ENCODE peak calls at places on chromosomes 1 and 21, in eight cellular contexts. One of them, this sample, is unnamed. For H3K36me3, the result is how much of the 10 kb centered on the place peaks cover.

GRCh38 chr1:62321438-62321837 is 2.2 kb upstream of the KANK4 start:
- DNase-seq in endothelial cell of umbilical vein: no peak
- DNase-seq in neural progenitor cell: no peak
- DNase-seq in IMR-90: peak
- DNase-seq in neuronal stem cell: no peak
- DNase-seq in GM23248: peak
- DNase-seq in mesendoderm: peak
- DNase-seq in endodermal cell: no peak
- DNase-seq in this sample: no peak

GRCh38 chr21:33230518-33231324 is 983 bp downstream of the IFNAR2 start:
- DNase-seq in neuronal stem cell: peak
- DNase-seq in mesendoderm: peak
- DNase-seq in neural progenitor cell: peak
- DNase-seq in endodermal cell: peak
- DNase-seq in endothelial cell of umbilical vein: peak
- DNase-seq in IMR-90: peak
- DNase-seq in GM23248: peak
- DNase-seq in this sample: peak

GRCh38 chr1:223198628-223198965 is 55.5 kb upstream of the TLR5 start:
- DNase-seq in endodermal cell: no peak
- DNase-seq in endothelial cell of umbilical vein: no peak
- DNase-seq in mesendoderm: no peak
- DNase-seq in GM23248: no peak
- DNase-seq in neuronal stem cell: no peak
- DNase-seq in neural progenitor cell: no peak
- DNase-seq in IMR-90: no peak
- DNase-seq in this sample: no peak

GRCh38 chr1:53182111-53182593 is 14.5 kb upstream of the CPT2 start:
- DNase-seq in endodermal cell: peak
- DNase-seq in neuronal stem cell: peak
- DNase-seq in endothelial cell of umbilical vein: peak
- DNase-seq in IMR-90: peak
- DNase-seq in neural progenitor cell: peak
- DNase-seq in GM23248: peak
- DNase-seq in mesendoderm: peak
- DNase-seq in this sample: peak

GRCh38 chr1:17119076-17119743 is at the start of gene PADI2:
- DNase-seq in mesendoderm: peak
- DNase-seq in neuronal stem cell: peak
- DNase-seq in GM23248: peak
- DNase-seq in endothelial cell of umbilical vein: peak
- DNase-seq in IMR-90: peak
- DNase-seq in neural progenitor cell: peak
- DNase-seq in endodermal cell: peak
- DNase-seq in this sample: peak

GRCh38 chr1:33931115-33931475 is 67.2 kb downstream of the HMGB4 start:
- DNase-seq in endodermal cell: no peak
- DNase-seq in IMR-90: no peak
- DNase-seq in neural progenitor cell: no peak
- DNase-seq in mesendoderm: no peak
- DNase-seq in GM23248: no peak
- DNase-seq in neuronal stem cell: no peak
- DNase-seq in endothelial cell of umbilical vein: no peak
- DNase-seq in this sample: no peak

GRCh38 chr1:231206856-231207255 is 34.2 kb upstream of the GNPAT start:
- DNase-seq in endothelial cell of umbilical vein: no peak
- DNase-seq in endodermal cell: no peak
- DNase-seq in GM23248: no peak
- DNase-seq in neural progenitor cell: peak
- DNase-seq in IMR-90: no peak
- DNase-seq in neuronal stem cell: no peak
- DNase-seq in mesendoderm: no peak
- DNase-seq in this sample: no peak

GRCh38 chr1:207050768-207051614 is at the start of gene YOD1:
- DNase-seq in IMR-90: peak
- DNase-seq in mesendoderm: peak
- DNase-seq in endothelial cell of umbilical vein: peak
- DNase-seq in GM23248: peak
- DNase-seq in endodermal cell: peak
- DNase-seq in neural progenitor cell: peak
- DNase-seq in neuronal stem cell: peak
- DNase-seq in this sample: peak

GRCh38 chr1:59061876-59062275 is 235.0 kb upstream of the FGGY start:
- DNase-seq in neuronal stem cell: no peak
- DNase-seq in IMR-90: peak
- DNase-seq in GM23248: peak
- DNase-seq in mesendoderm: peak
- DNase-seq in neural progenitor cell: no peak
- DNase-seq in endothelial cell of umbilical vein: peak
- DNase-seq in endodermal cell: no peak
- DNase-seq in this sample: no peak

GRCh38 chr1:162230096-162230495 is 146.6 kb downstream of the SPATA46 start:
- DNase-seq in IMR-90: no peak
- DNase-seq in mesendoderm: peak
- DNase-seq in endodermal cell: peak
- DNase-seq in neural progenitor cell: peak
- DNase-seq in GM23248: peak
- DNase-seq in endothelial cell of umbilical vein: peak
- DNase-seq in neuronal stem cell: no peak
- DNase-seq in this sample: no peak

GRCh38 chr1:212754715-212755114 is 36.9 kb downstream of the NSL1 start:
- DNase-seq in mesendoderm: peak
- DNase-seq in GM23248: no peak
- DNase-seq in neural progenitor cell: no peak
- DNase-seq in endodermal cell: no peak
- DNase-seq in neuronal stem cell: no peak
- DNase-seq in IMR-90: no peak
- DNase-seq in endothelial cell of umbilical vein: no peak
- DNase-seq in this sample: no peak

GRCh38 chr1:215605011-215605621 is 38.0 kb downstream of the KCTD3 start:
- DNase-seq in endothelial cell of umbilical vein: no peak
- DNase-seq in IMR-90: no peak
- DNase-seq in mesendoderm: no peak
- DNase-seq in neuronal stem cell: no peak
- DNase-seq in GM23248: peak
- DNase-seq in endodermal cell: no peak
- DNase-seq in neural progenitor cell: no peak
- DNase-seq in this sample: no peak
- H3K36me3 ChIP-seq in endothelial cell of umbilical vein: under half
- H3K36me3 ChIP-seq in IMR-90: under half
- H3K36me3 ChIP-seq in mesendoderm: under half
- H3K36me3 ChIP-seq in neuronal stem cell: half or more
- H3K36me3 ChIP-seq in GM23248: under half
- H3K36me3 ChIP-seq in endodermal cell: half or more
- H3K36me3 ChIP-seq in neural progenitor cell: under half
- H3K36me3 ChIP-seq in this sample: under half

GRCh38 chr1:150389650-150390049 is 25.7 kb downstream of the RPRD2 start:
- DNase-seq in mesendoderm: no peak
- DNase-seq in neuronal stem cell: no peak
- DNase-seq in neural progenitor cell: no peak
- DNase-seq in endothelial cell of umbilical vein: no peak
- DNase-seq in endodermal cell: no peak
- DNase-seq in GM23248: peak
- DNase-seq in IMR-90: peak
- DNase-seq in this sample: no peak
- H3K4me3 ChIP-seq in mesendoderm: no peak
- H3K4me3 ChIP-seq in neuronal stem cell: no peak
- H3K4me3 ChIP-seq in neural progenitor cell: no peak
- H3K4me3 ChIP-seq in endothelial cell of umbilical vein: no peak
- H3K4me3 ChIP-seq in endodermal cell: no peak
- H3K4me3 ChIP-seq in GM23248: no peak
- H3K4me3 ChIP-seq in IMR-90: no peak
- H3K4me3 ChIP-seq in this sample: no peak

DNA sequence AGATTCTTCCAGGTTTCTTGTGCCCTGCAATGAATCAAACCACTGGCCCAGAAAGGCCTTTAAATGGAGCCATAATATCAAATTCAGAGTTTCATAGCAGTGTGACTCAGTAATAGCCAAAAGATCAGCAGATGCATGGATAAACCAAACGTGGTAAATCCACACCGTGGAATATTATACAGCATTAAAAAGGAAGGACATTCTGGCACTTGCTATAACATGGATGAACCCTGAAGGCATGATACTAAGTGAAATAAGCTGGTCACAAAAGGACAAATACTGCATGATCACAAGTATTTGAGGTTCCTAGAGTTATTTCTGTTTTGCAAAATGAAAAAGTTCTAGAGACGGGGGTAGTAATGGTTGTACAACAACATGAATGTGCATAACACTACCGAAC is 140.1 kb downstream of the TOMM20 start:
- DNase-seq in endodermal cell: no peak
- DNase-seq in mesendoderm: no peak
- DNase-seq in neural progenitor cell: no peak
- DNase-seq in endothelial cell of umbilical vein: no peak
- DNase-seq in GM23248: no peak
- DNase-seq in IMR-90: no peak
- DNase-seq in neuronal stem cell: no peak
- DNase-seq in this sample: no peak
- H3K9ac ChIP-seq in endodermal cell: no peak
- H3K9ac ChIP-seq in mesendoderm: no peak
- H3K9ac ChIP-seq in neural progenitor cell: no peak
- H3K9ac ChIP-seq in endothelial cell of umbilical vein: peak
- H3K9ac ChIP-seq in GM23248: no peak
- H3K9ac ChIP-seq in IMR-90: no peak
- H3K9ac ChIP-seq in neuronal stem cell: no peak
- H3K9ac ChIP-seq in this sample: no peak

GRCh38 chr1:20850021-20850420 is 62.9 kb upstream of the HP1BP3 start:
- DNase-seq in IMR-90: no peak
- DNase-seq in GM23248: no peak
- DNase-seq in neuronal stem cell: no peak
- DNase-seq in mesendoderm: no peak
- DNase-seq in neural progenitor cell: no peak
- DNase-seq in endothelial cell of umbilical vein: no peak
- DNase-seq in endodermal cell: no peak
- DNase-seq in this sample: no peak

GRCh38 chr1:20846461-20847374 is 59.6 kb upstream of the HP1BP3 start:
- DNase-seq in endothelial cell of umbilical vein: no peak
- DNase-seq in endodermal cell: no peak
- DNase-seq in neural progenitor cell: no peak
- DNase-seq in IMR-90: peak
- DNase-seq in neuronal stem cell: no peak
- DNase-seq in GM23248: no peak
- DNase-seq in mesendoderm: no peak
- DNase-seq in this sample: no peak

GRCh38 chr1:20848162-20848561 is 61.1 kb upstream of the HP1BP3 start:
- DNase-seq in neural progenitor cell: no peak
- DNase-seq in GM23248: peak
- DNase-seq in neuronal stem cell: no peak
- DNase-seq in IMR-90: peak
- DNase-seq in endothelial cell of umbilical vein: peak
- DNase-seq in endodermal cell: no peak
- DNase-seq in mesendoderm: no peak
- DNase-seq in this sample: no peak

GRCh38 chr1:20847619-20848080 is 60.5 kb upstream of the HP1BP3 start:
- DNase-seq in neural progenitor cell: no peak
- DNase-seq in endodermal cell: no peak
- DNase-seq in endothelial cell of umbilical vein: peak
- DNase-seq in neuronal stem cell: no peak
- DNase-seq in GM23248: peak
- DNase-seq in IMR-90: peak
- DNase-seq in mesendoderm: no peak
- DNase-seq in this sample: no peak

DNA sequence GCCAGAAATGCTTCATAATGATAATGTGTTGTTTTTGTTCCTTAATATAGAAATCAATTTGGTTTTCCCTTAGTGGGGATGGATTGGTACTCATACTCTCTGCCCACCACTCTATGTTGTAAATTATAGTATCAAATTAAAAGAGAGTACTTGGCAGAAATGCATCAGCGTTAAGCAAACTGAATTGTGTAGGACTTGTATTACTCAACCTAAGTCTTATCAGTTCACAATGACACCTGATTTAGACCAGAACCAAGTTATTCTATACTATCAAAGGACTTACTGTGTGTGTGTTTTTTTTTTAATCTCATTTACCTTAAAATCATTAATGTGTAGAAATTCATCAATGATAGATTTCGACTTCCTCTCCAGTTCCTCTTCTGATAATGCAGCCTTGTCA is 62.0 kb upstream of the HP1BP3 start:
- DNase-seq in endothelial cell of umbilical vein: no peak
- DNase-seq in endodermal cell: no peak
- DNase-seq in mesendoderm: no peak
- DNase-seq in neural progenitor cell: no peak
- DNase-seq in neuronal stem cell: no peak
- DNase-seq in GM23248: no peak
- DNase-seq in IMR-90: no peak
- DNase-seq in this sample: no peak
- H3K36me3 ChIP-seq in endothelial cell of umbilical vein: under half
- H3K36me3 ChIP-seq in endodermal cell: half or more
- H3K36me3 ChIP-seq in mesendoderm: under half
- H3K36me3 ChIP-seq in neural progenitor cell: under half
- H3K36me3 ChIP-seq in neuronal stem cell: half or more
- H3K36me3 ChIP-seq in GM23248: half or more
- H3K36me3 ChIP-seq in IMR-90: under half
- H3K36me3 ChIP-seq in this sample: under half

GRCh38 chr1:167628754-167629515 is 1.1 kb upstream of the RCSD1 start:
- DNase-seq in GM23248: no peak
- DNase-seq in endothelial cell of umbilical vein: no peak
- DNase-seq in neuronal stem cell: no peak
- DNase-seq in endodermal cell: peak
- DNase-seq in IMR-90: no peak
- DNase-seq in neural progenitor cell: no peak
- DNase-seq in mesendoderm: no peak
- DNase-seq in this sample: no peak
- H3K4me3 ChIP-seq in GM23248: no peak
- H3K4me3 ChIP-seq in endothelial cell of umbilical vein: no peak
- H3K4me3 ChIP-seq in neuronal stem cell: no peak
- H3K4me3 ChIP-seq in endodermal cell: no peak
- H3K4me3 ChIP-seq in IMR-90: no peak
- H3K4me3 ChIP-seq in neural progenitor cell: no peak
- H3K4me3 ChIP-seq in mesendoderm: no peak
- H3K4me3 ChIP-seq in this sample: peak

GRCh38 chr1:109167114-109167513 is 46.6 kb upstream of the SARS1 start:
- DNase-seq in neuronal stem cell: no peak
- DNase-seq in IMR-90: no peak
- DNase-seq in GM23248: no peak
- DNase-seq in endothelial cell of umbilical vein: no peak
- DNase-seq in endodermal cell: no peak
- DNase-seq in mesendoderm: no peak
- DNase-seq in neural progenitor cell: no peak
- DNase-seq in this sample: no peak
- H3K9ac ChIP-seq in neuronal stem cell: no peak
- H3K9ac ChIP-seq in IMR-90: no peak
- H3K9ac ChIP-seq in GM23248: no peak
- H3K9ac ChIP-seq in endothelial cell of umbilical vein: no peak
- H3K9ac ChIP-seq in endodermal cell: no peak
- H3K9ac ChIP-seq in mesendoderm: no peak
- H3K9ac ChIP-seq in neural progenitor cell: no peak
- H3K9ac ChIP-seq in this sample: no peak